ENCODE peak calls at places on chromosomes 13 and 19, in seven cellular contexts. O is IMR-90; C is CD4-positive, alpha-beta T cell; L is A549; I is astrocyte of the spinal cord; E is fibroblast of lung; B is psoas muscle. V is an unnamed sample.

GRCh38 chr13:68304287-68304893 is 1074.3 kb upstream of the PCDH9 start:
- DNase-seq in O (no peak), C (no peak), L (peak; percentile 6), I (peak; percentile 50), E (peak; percentile 23), B (no peak), V (no peak)

GRCh38 chr13:112759053-112759452 is 69.2 kb downstream of the ATP11A start:
- DNase-seq in O (no peak), C (no peak), L (no peak), I (no peak), E (no peak), B (no peak), V (no peak)

GRCh38 chr19:2478756-2479555 is 3.0 kb downstream of the GADD45B start:
- DNase-seq in O (peak; percentile 76), C (peak; percentile 68), L (no peak), I (peak; percentile 84), E (peak; percentile 74), B (peak; percentile 83), V (peak; percentile 82)

GRCh38 chr13:75444016-75444415 is 38.0 kb downstream of the TBC1D4 start:
- DNase-seq in O (no peak), C (no peak), L (no peak), I (no peak), E (no peak), B (no peak), V (no peak)

GRCh38 chr13:29883941-29884518 is 33.6 kb upstream of the UBL3 start:
- DNase-seq in O (peak; percentile 27), C (no peak), L (no peak), I (no peak), E (peak; percentile 52), B (no peak), V (peak; percentile 63)

GRCh38 chr19:16446108-16447014 is 25.4 kb downstream of the EPS15L1 start:
- DNase-seq in O (peak; percentile 62), C (no peak), L (no peak), I (peak; percentile 45), E (no peak), B (no peak), V (no peak)

GRCh38 chr13:60169239-60170031 is 5.7 kb upstream of the DIAPH3 start:
- DNase-seq in O (no peak), C (no peak), L (no peak), I (no peak), E (no peak), B (no peak), V (no peak)

GRCh38 chr13:76879211-76879875 is 6.9 kb downstream of the KCTD12 start:
- DNase-seq in O (peak; percentile 70), C (peak; percentile 50), L (no peak), I (peak; percentile 70), E (peak; percentile 71), B (peak; percentile 65), V (peak; percentile 92)

GRCh38 chr19:50422397-50423278 is 3.9 kb downstream of the SPIB start:
- DNase-seq in O (no peak), C (no peak), L (no peak), I (no peak), E (no peak), B (no peak), V (no peak)

GRCh38 chr19:30783212-30783611 is 411.0 kb downstream of the ZNF536 start:
- DNase-seq in O (no peak), C (no peak), L (no peak), I (no peak), E (no peak), B (no peak), V (no peak)

GRCh38 chr19:46610851-46611770 is 10.0 kb downstream of the CALM3 start:
- DNase-seq in O (peak; percentile 36), C (no peak), L (no peak), I (peak; percentile 56), E (peak; percentile 71), B (no peak), V (peak; percentile 41)

GRCh38 chr19:38273499-38273898 is 9.1 kb downstream of the SPINT2 start:
- DNase-seq in O (no peak), C (no peak), L (no peak), I (no peak), E (no peak), B (no peak), V (no peak)

GRCh38 chr13:21033866-21034601 is 27.4 kb downstream of the LATS2 start:
- DNase-seq in O (no peak), C (no peak), L (no peak), I (peak; percentile 53), E (peak; percentile 81), B (no peak), V (no peak)

GRCh38 chr19:5772416-5772815 is 12.1 kb downstream of the PRR22 start:
- DNase-seq in O (no peak), C (no peak), L (no peak), I (no peak), E (no peak), B (no peak), V (no peak)

GRCh38 chr13:28478127-28478526 is 16.8 kb downstream of the FLT1 start:
- DNase-seq in O (peak; percentile 84), C (no peak), L (no peak), I (peak; percentile 16), E (peak; percentile 25), B (no peak), V (peak; percentile 76)

GRCh38 chr19:10878253-10878652 is 6.9 kb downstream of the CARM1 start:
- DNase-seq in O (no peak), C (no peak), L (no peak), I (no peak), E (no peak), B (no peak), V (no peak)

GRCh38 chr13:46655727-46656180 is 102.8 kb downstream of the LRCH1 start:
- DNase-seq in O (no peak), C (no peak), L (no peak), I (peak; percentile 43), E (peak; percentile 42), B (no peak), V (peak; percentile 58)

GRCh38 chr13:60267498-60268202 is 103.9 kb upstream of the DIAPH3 start:
- DNase-seq in O (no peak), C (peak; percentile 3), L (no peak), I (no peak), E (peak; percentile 14), B (no peak), V (no peak)

GRCh38 chr19:3670258-3670795 is 29.9 kb downstream of the PIP5K1C start:
- DNase-seq in O (peak; percentile 84), C (no peak), L (no peak), I (peak; percentile 80), E (peak; percentile 90), B (peak; percentile 78), V (peak; percentile 95)

GRCh38 chr13:70394149-70394548 is 285.9 kb upstream of the KLHL1 start:
- DNase-seq in O (no peak), C (no peak), L (no peak), I (no peak), E (no peak), B (no peak), V (no peak)

GRCh38 chr13:112106467-112107141 is 39.7 kb downstream of the SOX1 start:
- DNase-seq in O (no peak), C (no peak), L (no peak), I (no peak), E (no peak), B (no peak), V (no peak)

GRCh38 chr19:40549007-40549708 is 27.5 kb upstream of the SHKBP1 start:
- DNase-seq in O (peak; percentile 39), C (peak; percentile 63), L (peak; percentile 92), I (peak; percentile 48), E (peak; percentile 55), B (peak; percentile 55), V (peak; percentile 27)

GRCh38 chr13:104534847-104535246 is 1468.6 kb upstream of the SLC10A2 start:
- DNase-seq in O (no peak), C (no peak), L (no peak), I (no peak), E (no peak), B (no peak), V (no peak)

DNA sequence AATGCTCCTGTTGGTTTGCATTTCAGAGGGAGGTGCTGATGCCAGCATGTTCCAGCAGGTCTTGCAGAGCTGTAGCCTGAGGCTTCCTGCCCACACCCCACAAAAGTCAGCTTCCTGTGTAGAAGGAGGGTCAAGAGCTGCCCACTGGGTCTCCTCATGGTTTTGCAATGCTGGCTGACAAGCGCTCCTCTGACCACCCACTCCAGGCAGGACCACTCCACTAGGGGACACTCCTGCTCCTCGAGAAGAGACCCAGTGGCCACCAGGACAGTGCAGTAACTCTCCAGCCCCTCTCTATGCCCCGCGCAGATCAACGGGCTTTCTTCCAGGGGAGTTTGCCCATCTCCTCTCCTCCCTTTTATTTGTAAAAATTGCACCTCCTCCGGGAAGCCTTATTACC is 72.9 kb upstream of the UQCRFS1 start:
- DNase-seq in O (no peak), C (no peak), L (no peak), I (no peak), E (no peak), B (no peak), V (no peak)
- TF ChIP-seq CTCF in O (peak; percentile 24), C (no peak), L (peak; percentile 20), I (no peak), E (no peak), B (no peak), V (no peak)

GRCh38 chr13:73337511-73337910 is 278.7 kb downstream of the KLF5 start:
- DNase-seq in O (no peak), C (no peak), L (no peak), I (no peak), E (peak; percentile 48), B (no peak), V (no peak)

GRCh38 chr13:73340069-73340468 is 281.3 kb downstream of the KLF5 start:
- DNase-seq in O (no peak), C (no peak), L (no peak), I (no peak), E (no peak), B (no peak), V (no peak)

GRCh38 chr13:73338389-73338788 is 279.6 kb downstream of the KLF5 start:
- DNase-seq in O (no peak), C (no peak), L (no peak), I (peak; percentile 27), E (no peak), B (no peak), V (peak; percentile 6)

GRCh38 chr13:73339086-73339485 is 280.3 kb downstream of the KLF5 start:
- DNase-seq in O (no peak), C (no peak), L (no peak), I (no peak), E (no peak), B (no peak), V (no peak)

GRCh38 chr13:73341748-73342147 is 282.9 kb downstream of the KLF5 start:
- DNase-seq in O (peak; percentile 44), C (no peak), L (no peak), I (peak; percentile 47), E (peak; percentile 85), B (no peak), V (peak; percentile 25)
- TF ChIP-seq CTCF in O (no peak), C (no peak), L (no peak), I (no peak), E (no peak), B (no peak), V (no peak)

GRCh38 chr13:88887045-88887662 is 1216.0 kb downstream of the SLITRK5 start:
- DNase-seq in O (no peak), C (no peak), L (no peak), I (no peak), E (no peak), B (no peak), V (no peak)
- TF ChIP-seq CTCF in O (no peak), C (no peak), L (no peak), I (no peak), E (no peak), B (no peak), V (no peak)

GRCh38 chr19:14361824-14362223 is 19.4 kb upstream of the ADGRE5 start:
- DNase-seq in O (no peak), C (no peak), L (no peak), I (no peak), E (no peak), B (no peak), V (peak; percentile 48)
- TF ChIP-seq CTCF in O (no peak), C (peak; percentile 29), L (peak; percentile 23), I (peak; percentile 7), E (no peak), B (peak; percentile 6), V (no peak)